ENCODE peak calls at places on chromosomes 5 and 9, in ten cellular contexts. L is spleen; Q is heart right ventricle; E is CD8-positive, alpha-beta T cell; X is HCT116; C is A549; G is upper lobe of right lung; R is neural progenitor cell; P is tibial nerve; F is AG04450. M is an unnamed sample. For H3K9me3, the result is how much of the 10 kb centered on the place peaks cover.

GRCh38 chr5:134119720-134120119 is 5.2 kb downstream of the TCF7 start:
- DNase-seq in G (no peak), L (peak), P (no peak), X (no peak), F (no peak), E (no peak), R (no peak), C (no peak), Q (no peak), M (no peak)

GRCh38 chr5:176817369-176817841 is 7.0 kb downstream of the UNC5A start:
- DNase-seq in F (no peak), G (no peak), L (no peak), E (no peak), C (no peak), R (peak), P (no peak), X (no peak), Q (no peak), M (no peak)

GRCh38 chr9:134484479-134484878 is 157.1 kb upstream of the COL5A1 start:
- DNase-seq in X (no peak), R (no peak), P (no peak), L (peak), G (peak), F (no peak), E (no peak), Q (no peak), C (no peak), M (no peak)

GRCh38 chr5:160009591-160009989 is 651 bp downstream of the TTC1 start:
- DNase-seq in R (peak), P (no peak), E (no peak), Q (no peak), F (no peak), C (no peak), G (no peak), X (no peak), L (no peak), M (no peak)

GRCh38 chr5:83608122-83608521 is 112.5 kb downstream of the HAPLN1 start:
- DNase-seq in L (no peak), E (no peak), R (peak), X (peak), Q (peak), G (no peak), F (no peak), C (peak), P (peak), M (no peak)

GRCh38 chr5:169350759-169351240 is 49.9 kb upstream of the SLIT3 start:
- DNase-seq in F (peak), P (no peak), Q (peak), L (no peak), R (no peak), C (peak), X (peak), E (no peak), G (no peak), M (peak)

GRCh38 chr9:109381011-109381729 is 60.3 kb upstream of the EPB41L4B start:
- DNase-seq in Q (no peak), P (no peak), L (no peak), X (no peak), F (no peak), E (no peak), C (no peak), R (no peak), G (no peak), M (no peak)

GRCh38 chr5:177471610-177472356 is 1.7 kb downstream of the DBN1 start:
- DNase-seq in F (no peak), L (no peak), R (no peak), E (no peak), X (no peak), Q (peak), G (peak), C (no peak), P (peak), M (peak)

GRCh38 chr9:88433583-88434240 is 45.5 kb downstream of the SPIN1 start:
- DNase-seq in C (no peak), Q (no peak), F (no peak), G (no peak), E (no peak), R (no peak), L (no peak), P (no peak), X (no peak), M (no peak)

GRCh38 chr5:32092938-32093812 is 80.9 kb downstream of the GOLPH3 start:
- DNase-seq in F (peak), G (no peak), R (peak), L (no peak), E (peak), P (peak), Q (peak), X (peak), C (peak), M (peak)

GRCh38 chr5:36396640-36397039 is 94.9 kb upstream of the RANBP3L start:
- DNase-seq in G (no peak), C (no peak), X (no peak), F (no peak), L (no peak), E (no peak), Q (no peak), P (no peak), R (no peak), M (no peak)

GRCh38 chr5:175517824-175518450 is 39.6 kb downstream of the SFXN1 start:
- DNase-seq in P (no peak), L (no peak), X (peak), C (no peak), R (no peak), E (no peak), G (no peak), Q (no peak), F (peak), M (no peak)

GRCh38 chr5:52915176-52915875 is 73.8 kb upstream of the ITGA2 start:
- DNase-seq in C (peak), Q (peak), F (peak), L (no peak), E (peak), X (peak), P (peak), R (peak), G (no peak), M (no peak)

GRCh38 chr5:110055301-110055700 is 365.6 kb downstream of the MAN2A1 start:
- DNase-seq in X (no peak), E (no peak), F (no peak), G (no peak), C (no peak), L (no peak), Q (no peak), R (no peak), P (no peak), M (no peak)

GRCh38 chr9:126375386-126375785 is 48.8 kb downstream of the MVB12B start:
- DNase-seq in E (no peak), C (no peak), F (no peak), P (no peak), L (no peak), R (peak), X (no peak), Q (no peak), G (no peak), M (peak)

GRCh38 chr9:105154723-105155191 is 89.7 kb upstream of the SLC44A1 start:
- DNase-seq in L (no peak), Q (peak), C (no peak), E (no peak), X (no peak), G (no peak), F (no peak), R (no peak), P (no peak), M (no peak)

GRCh38 chr9:107435415-107435814 is 54.2 kb downstream of the KLF4 start:
- DNase-seq in E (no peak), L (no peak), Q (no peak), P (no peak), X (no peak), G (no peak), F (no peak), C (no peak), R (no peak), M (no peak)

GRCh38 chr5:65858316-65858715 is 68.1 kb upstream of the ERBIN start:
- DNase-seq in X (no peak), Q (no peak), G (no peak), C (no peak), E (no peak), P (no peak), L (no peak), F (no peak), R (no peak), M (no peak)

GRCh38 chr5:7844901-7845300 is 6.0 kb downstream of the CFAP90 start:
- DNase-seq in P (no peak), L (no peak), Q (no peak), F (no peak), X (no peak), E (no peak), C (no peak), G (no peak), R (no peak), M (no peak)

GRCh38 chr9:134681061-134681661 is 39.6 kb downstream of the COL5A1 start:
- DNase-seq in X (no peak), R (no peak), G (peak), P (no peak), L (peak), E (no peak), Q (no peak), F (no peak), C (no peak), M (no peak)

GRCh38 chr5:177300236-177300880 is 3.2 kb downstream of the RAB24 start:
- DNase-seq in G (no peak), R (no peak), L (peak), P (peak), X (no peak), C (no peak), E (no peak), Q (peak), F (peak), M (peak)

GRCh38 chr5:123176224-123176937 is 87.3 kb downstream of the PRDM6 start:
- DNase-seq in G (no peak), C (no peak), R (no peak), E (no peak), X (no peak), L (no peak), Q (no peak), F (no peak), P (no peak), M (no peak)

GRCh38 chr9:121288874-121289553 is 21.1 kb downstream of the GSN start:
- DNase-seq in X (no peak), F (peak), G (peak), Q (peak), L (peak), E (no peak), P (peak), R (peak), C (no peak), M (peak)

GRCh38 chr9:121288557-121288873 is 20.6 kb downstream of the GSN start:
- DNase-seq in X (no peak), L (no peak), C (no peak), Q (no peak), E (no peak), G (no peak), F (no peak), R (no peak), P (no peak), M (no peak)

GRCh38 chr9:121286688-121286972 is 18.7 kb downstream of the GSN start:
- DNase-seq in P (no peak), X (no peak), G (no peak), L (no peak), C (no peak), F (no peak), E (no peak), R (no peak), Q (no peak), M (no peak)

GRCh38 chr9:121285835-121286687 is 18.1 kb downstream of the GSN start:
- DNase-seq in X (peak), P (peak), L (no peak), G (peak), E (no peak), F (no peak), C (no peak), R (peak), Q (peak), M (peak)

GRCh38 chr9:121286973-121287721 is 19.2 kb downstream of the GSN start:
- DNase-seq in Q (peak), E (no peak), F (peak), C (peak), G (peak), P (peak), R (peak), X (peak), L (no peak), M (peak)
- TF ChIP-seq CTCF in Q (no peak), E (no peak), F (peak), C (peak), G (peak), P (peak), R (no peak), X (no peak), L (no peak), M (peak)

GRCh38 chr9:118711843-118712242 is 657.4 kb downstream of the BRINP1 start:
- DNase-seq in L (no peak), F (no peak), R (peak), E (no peak), X (no peak), G (no peak), Q (no peak), P (no peak), C (no peak), M (no peak)
- H3K9me3 ChIP-seq in L (under half), F (under half), R (under half), E (under half), X (under half), G (under half), Q (under half), P (under half), C (under half), M (under half)

GRCh38 chr5:178766936-178767912 is 36.8 kb upstream of the ZNF354A start:
- DNase-seq in C (no peak), L (no peak), P (no peak), X (no peak), E (no peak), G (peak), Q (no peak), R (peak), F (no peak), M (no peak)
- TF ChIP-seq CTCF in C (no peak), L (no peak), P (no peak), X (no peak), E (no peak), G (no peak), Q (no peak), R (peak), F (no peak), M (no peak)

DNA sequence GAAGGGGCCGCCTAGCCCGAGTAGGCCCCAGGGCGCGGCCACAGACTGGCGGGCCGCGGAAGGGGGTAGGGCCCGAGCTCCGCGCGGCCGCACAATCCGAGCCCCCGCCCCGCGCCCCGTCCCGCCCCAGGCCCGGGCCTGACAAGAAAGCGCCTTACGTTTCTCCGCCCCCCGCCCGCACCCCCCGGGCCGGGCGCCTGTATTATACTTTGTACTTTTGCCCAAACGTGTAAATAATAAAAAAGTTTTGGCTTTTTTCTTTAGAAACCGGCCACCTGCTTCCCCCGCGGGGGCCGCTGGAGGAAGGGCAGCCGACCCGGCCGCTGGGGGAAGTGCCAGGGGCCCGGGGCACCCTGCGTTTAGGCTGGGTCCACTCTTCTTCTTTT is 2.6 kb downstream of the TLX3 start:
- DNase-seq in E (no peak), R (no peak), Q (no peak), C (no peak), X (no peak), P (no peak), F (no peak), G (peak), L (no peak), M (no peak)
- H3K9me3 ChIP-seq in E (under half), R (under half), Q (under half), C (under half), X (under half), P (under half), F (under half), G (under half), L (under half), M (under half)

GRCh38 chr9:123434619-123435240 is 78.7 kb downstream of the CRB2 start:
- DNase-seq in F (no peak), R (peak), P (no peak), X (no peak), Q (no peak), E (no peak), G (peak), L (peak), C (peak), M (no peak)
- TF ChIP-seq CTCF in F (peak), R (peak), P (no peak), X (no peak), Q (no peak), E (no peak), G (no peak), L (no peak), C (no peak), M (no peak)

GRCh38 chr5:107072440-107072839 is 598.3 kb downstream of the EFNA5 start:
- DNase-seq in X (no peak), Q (no peak), F (no peak), C (no peak), P (no peak), G (no peak), E (no peak), L (no peak), R (no peak), M (no peak)
- H3K9me3 ChIP-seq in X (under half), Q (under half), F (under half), C (under half), P (under half), G (under half), E (under half), L (under half), R (under half), M (under half)

GRCh38 chr9:114591206-114591853 is 3.8 kb downstream of the ATP6V1G1 start:
- DNase-seq in C (no peak), G (no peak), F (no peak), L (no peak), E (no peak), R (no peak), P (no peak), Q (no peak), X (no peak), M (no peak)
- TF ChIP-seq CTCF in C (no peak), G (no peak), F (no peak), L (no peak), E (no peak), R (no peak), P (no peak), Q (no peak), X (no peak), M (no peak)

DNA sequence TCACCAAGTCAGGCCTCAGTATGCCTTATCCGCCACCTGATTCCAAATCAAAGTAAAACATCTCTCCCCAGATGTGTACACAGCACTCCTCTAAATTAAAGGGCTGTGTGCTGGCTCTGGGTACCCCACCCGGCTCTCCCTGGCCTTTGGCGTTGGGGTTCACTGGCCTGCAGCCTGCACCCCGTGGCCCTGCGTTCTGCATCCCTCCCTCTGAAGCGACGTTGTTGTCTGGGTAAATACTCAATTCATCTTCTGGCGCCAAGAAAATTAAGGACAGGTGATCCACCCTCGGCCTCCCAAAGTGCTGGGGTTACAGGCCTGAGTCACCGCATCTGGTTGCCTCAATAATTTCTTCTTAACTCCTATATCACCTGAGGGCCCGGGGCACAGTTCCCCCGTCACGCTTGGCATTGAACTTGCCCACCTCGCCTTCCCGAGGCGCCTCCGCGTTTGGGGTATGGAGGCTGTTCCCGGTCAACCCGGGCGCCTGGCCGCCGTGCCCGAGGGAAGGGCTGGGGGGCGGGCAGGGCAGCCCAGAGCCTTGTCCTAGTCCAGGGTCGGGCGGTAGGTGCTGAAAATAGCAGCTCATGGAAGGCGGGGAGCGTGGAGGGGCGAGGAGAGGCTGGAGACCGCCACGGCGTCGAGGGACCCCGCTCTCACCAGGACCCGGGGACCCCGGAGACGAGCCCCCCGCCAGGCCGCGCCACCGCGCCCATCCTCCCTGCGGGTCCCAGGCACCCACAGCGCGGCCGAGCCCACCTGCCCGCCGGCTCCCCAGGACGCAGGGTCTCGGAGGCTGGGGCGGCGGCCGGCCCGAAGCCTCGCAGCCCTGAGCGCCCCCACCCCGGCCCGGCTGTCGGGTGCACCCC is 531 bp downstream of the ABO start:
- DNase-seq in L (no peak), R (no peak), X (no peak), F (no peak), Q (no peak), G (no peak), C (no peak), E (no peak), P (no peak), M (no peak)
- H3K9me3 ChIP-seq in L (under half), R (under half), X (under half), F (under half), Q (under half), G (under half), C (under half), E (under half), P (under half), M (under half)

GRCh38 chr9:136132500-136133050 is 13.9 kb upstream of the TMEM250 start:
- DNase-seq in Q (no peak), L (no peak), X (no peak), G (no peak), F (no peak), R (no peak), P (no peak), E (no peak), C (no peak), M (no peak)

GRCh38 chr9:136135326-136136126 is 16.9 kb upstream of the TMEM250 start:
- DNase-seq in C (no peak), R (no peak), X (no peak), E (no peak), Q (no peak), G (no peak), L (no peak), P (no peak), F (no peak), M (no peak)

GRCh38 chr9:136131629-136132499 is 13.2 kb upstream of the TMEM250 start:
- DNase-seq in L (no peak), G (no peak), X (no peak), E (no peak), C (no peak), Q (no peak), P (no peak), F (no peak), R (no peak), M (no peak)

GRCh38 chr9:136133959-136134484 is 15.3 kb upstream of the TMEM250 start:
- DNase-seq in C (no peak), G (no peak), Q (no peak), L (no peak), P (no peak), F (no peak), R (no peak), X (no peak), E (no peak), M (no peak)

GRCh38 chr9:136133191-136133958 is 14.7 kb upstream of the TMEM250 start:
- DNase-seq in C (peak), L (no peak), X (no peak), F (no peak), G (no peak), E (no peak), P (no peak), Q (no peak), R (peak), M (no peak)
- TF ChIP-seq CTCF in C (peak), L (peak), X (peak), F (peak), G (peak), E (peak), P (peak), Q (peak), R (peak), M (peak)